ENCODE peak calls at places on chromosomes 5 and 9, in six cellular contexts. G is upper lobe of right lung, P is epithelial cell of esophagus, L is heart right ventricle, U is foreskin fibroblast, Z is suprapubic skin. I is an unnamed sample.

GRCh38 chr5:2989517-2989916 is 238.0 kb upstream of the IRX2 start:
- DNase-seq in G (no peak), P (no peak), L (no peak), U (no peak), Z (no peak), I (no peak)

GRCh38 chr9:6759114-6759977 is 1.6 kb downstream of the KDM4C start:
- DNase-seq in G (no peak), P (peak; percentile 53), L (no peak), U (peak; percentile 62), Z (no peak), I (peak; percentile 89)

GRCh38 chr9:91099471-91099870 is 262.2 kb downstream of the AUH start:
- DNase-seq in G (no peak), P (no peak), L (no peak), U (no peak), Z (no peak), I (no peak)

GRCh38 chr9:76618762-76619161 is 145.5 kb upstream of the PCA3 start:
- DNase-seq in G (no peak), P (no peak), L (no peak), U (peak; percentile 81), Z (no peak), I (peak; percentile 99)

GRCh38 chr9:20624201-20625002 is 2.1 kb upstream of the MLLT3 start:
- DNase-seq in G (no peak), P (peak; percentile 80), L (peak; percentile 19), U (peak; percentile 69), Z (no peak), I (peak; percentile 68)

GRCh38 chr9:70444904-70445303 is 30.4 kb upstream of the KLF9 start:
- DNase-seq in G (no peak), P (no peak), L (no peak), U (no peak), Z (no peak), I (no peak)

GRCh38 chr5:9361835-9362234 is 184.0 kb downstream of the SEMA5A start:
- DNase-seq in G (no peak), P (peak; percentile 86), L (no peak), U (no peak), Z (no peak), I (peak; percentile 30)

GRCh38 chr5:98816574-98817222 is 43.2 kb downstream of the RGMB start:
- DNase-seq in G (peak; percentile 73), P (no peak), L (no peak), U (no peak), Z (no peak), I (no peak)

GRCh38 chr9:136606687-136607333 is 55.9 kb upstream of the EGFL7 start:
- DNase-seq in G (no peak), P (peak; percentile 34), L (no peak), U (no peak), Z (no peak), I (no peak)

GRCh38 chr5:74342948-74343682 is 297.4 kb downstream of the ENC1 start:
- DNase-seq in G (no peak), P (peak; percentile 91), L (no peak), U (no peak), Z (no peak), I (no peak)

GRCh38 chr5:113205807-113206206 is 229.0 kb downstream of the TSSK1B start:
- DNase-seq in G (no peak), P (peak; percentile 41), L (no peak), U (no peak), Z (no peak), I (no peak)

GRCh38 chr5:168424506-168425298 is 61.6 kb upstream of the RARS1 start:
- DNase-seq in G (no peak), P (no peak), L (no peak), U (no peak), Z (no peak), I (peak; percentile 54)

GRCh38 chr9:79053613-79054012 is 518.2 kb upstream of the TLE4 start:
- DNase-seq in G (no peak), P (peak; percentile 65), L (no peak), U (no peak), Z (no peak), I (peak; percentile 3)

GRCh38 chr5:64384761-64385160 is 121.1 kb upstream of the RGS7BP start:
- DNase-seq in G (no peak), P (peak; percentile 48), L (no peak), U (no peak), Z (no peak), I (no peak)

GRCh38 chr5:151223447-151224264 is at the start of gene CCDC69:
- DNase-seq in G (peak; percentile 91), P (peak; percentile 75), L (peak; percentile 80), U (peak; percentile 54), Z (peak; percentile 81), I (peak; percentile 62)

GRCh38 chr9:94872921-94873511 is 146.5 kb downstream of the AOPEP start:
- DNase-seq in G (no peak), P (no peak), L (no peak), U (no peak), Z (no peak), I (peak; percentile 55)

GRCh38 chr9:133913571-133914369 is 78.4 kb downstream of the VAV2 start:
- DNase-seq in G (no peak), P (no peak), L (no peak), U (no peak), Z (no peak), I (no peak)

GRCh38 chr9:89821081-89821480 is 216.3 kb downstream of the GADD45G start:
- DNase-seq in G (no peak), P (no peak), L (no peak), U (no peak), Z (no peak), I (no peak)

GRCh38 chr5:147691134-147691533 is 91.4 kb downstream of the JAKMIP2 start:
- DNase-seq in G (no peak), P (no peak), L (no peak), U (no peak), Z (no peak), I (no peak)

GRCh38 chr5:169222934-169223594 is 77.9 kb downstream of the SLIT3 start:
- DNase-seq in G (no peak), P (no peak), L (no peak), U (no peak), Z (no peak), I (peak; percentile 54)

GRCh38 chr5:60349891-60350415 is 350.0 kb downstream of the DEPDC1B start:
- DNase-seq in G (no peak), P (no peak), L (no peak), U (no peak), Z (no peak), I (no peak)

GRCh38 chr5:96691503-96692303 is 29.5 kb downstream of the CAST start:
- DNase-seq in G (no peak), P (peak; percentile 57), L (no peak), U (peak; percentile 26), Z (no peak), I (peak; percentile 88)

GRCh38 chr9:93600504-93600903 is 24.1 kb downstream of the PHF2 start:
- DNase-seq in G (no peak), P (no peak), L (no peak), U (no peak), Z (no peak), I (no peak)

GRCh38 chr5:109945097-109945678 is 255.5 kb downstream of the MAN2A1 start:
- DNase-seq in G (no peak), P (no peak), L (no peak), U (no peak), Z (no peak), I (no peak)

GRCh38 chr5:138569759-138570158 is 5.4 kb downstream of the HSPA9 start:
- DNase-seq in G (no peak), P (peak; percentile 70), L (no peak), U (no peak), Z (no peak), I (no peak)

GRCh38 chr9:109281518-109281917 is 39.3 kb downstream of the EPB41L4B start:
- DNase-seq in G (no peak), P (no peak), L (no peak), U (no peak), Z (no peak), I (no peak)

GRCh38 chr9:136571525-136571924 is 25.7 kb upstream of the NOTCH1 start:
- DNase-seq in G (no peak), P (no peak), L (peak; percentile 50), U (no peak), Z (no peak), I (no peak)

GRCh38 chr5:172686111-172686510 is 45.0 kb downstream of the NEURL1B start:
- DNase-seq in G (no peak), P (no peak), L (no peak), U (no peak), Z (no peak), I (no peak)

GRCh38 chr5:172685036-172685435 is 44.0 kb downstream of the NEURL1B start:
- DNase-seq in G (no peak), P (no peak), L (no peak), U (no peak), Z (no peak), I (no peak)

GRCh38 chr5:172683264-172683663 is 42.2 kb downstream of the NEURL1B start:
- DNase-seq in G (no peak), P (no peak), L (no peak), U (no peak), Z (no peak), I (no peak)

GRCh38 chr5:172681421-172681820 is 40.4 kb downstream of the NEURL1B start:
- DNase-seq in G (no peak), P (no peak), L (no peak), U (no peak), Z (no peak), I (no peak)

GRCh38 chr5:172683696-172684464 is 42.8 kb downstream of the NEURL1B start:
- DNase-seq in G (no peak), P (no peak), L (no peak), U (no peak), Z (no peak), I (no peak)
- H3K4me3 ChIP-seq in G (no peak overlapping the region), P (no peak overlapping the region), L (no peak overlapping the region), U (no peak overlapping the region), Z (peak overlapping the region; percentile 17), I (no peak overlapping the region)

GRCh38 chr9:92507005-92507404 is 24.7 kb upstream of the ASPN start:
- DNase-seq in G (no peak), P (no peak), L (no peak), U (no peak), Z (no peak), I (peak; percentile 28)

GRCh38 chr9:92510747-92511146 is 25.0 kb downstream of the ECM2 start:
- DNase-seq in G (no peak), P (no peak), L (no peak), U (no peak), Z (no peak), I (no peak)

GRCh38 chr9:92506184-92506857 is 24.0 kb upstream of the ASPN start:
- DNase-seq in G (no peak), P (peak; percentile 95), L (no peak), U (peak; percentile 92), Z (peak; percentile 71), I (peak; percentile 98)

GRCh38 chr9:92507496-92507895 is 25.2 kb upstream of the ASPN start:
- DNase-seq in G (no peak), P (no peak), L (no peak), U (no peak), Z (no peak), I (no peak)

GRCh38 chr9:92508018-92508417 is 25.7 kb upstream of the ASPN start:
- DNase-seq in G (no peak), P (no peak), L (no peak), U (no peak), Z (no peak), I (no peak)
- TF ChIP-seq CTCF in G (no peak), P (no peak), L (no peak), U (no peak), Z (no peak), I (no peak)

GRCh38 chr5:123086376-123087055 is 2.5 kb upstream of the PRDM6 start:
- DNase-seq in G (no peak), P (no peak), L (no peak), U (no peak), Z (no peak), I (no peak)
- H3K4me3 ChIP-seq in G (no peak overlapping the region), P (no peak overlapping the region), L (no peak overlapping the region), U (no peak overlapping the region), Z (no peak overlapping the region), I (no peak overlapping the region)

GRCh38 chr5:62211405-62211804 is 94.6 kb upstream of the KIF2A start:
- DNase-seq in G (no peak), P (no peak), L (no peak), U (no peak), Z (no peak), I (no peak)
- TF ChIP-seq CTCF in G (no peak), P (no peak), L (no peak), U (no peak), Z (no peak), I (no peak)